ENCODE peak calls at places on chromosome 10, in ten cellular contexts. S is GM23248; B is Panc1; D is small intestine; J is adipocyte; M is adrenal gland; W is PC-9; O is mesendoderm; K is CD8-positive, alpha-beta memory T cell; Q is body of pancreas. R is an unnamed sample.
A peak's percentile ranks its signal among the peaks of the same experiment; 100 is the strongest.

GRCh38 chr10:72315611-72316385 is 38.9 kb downstream of the DNAJB12 start:
- DNase-seq in S (peak; percentile 89), B (no peak), D (peak; percentile 93), J (peak; percentile 70), M (peak; percentile 96), W (peak; percentile 94), O (no peak), K (no peak), Q (peak; percentile 96), R (peak; percentile 23)

GRCh38 chr10:14601872-14602725 is 172.6 kb downstream of the FAM107B start:
- DNase-seq in S (peak; percentile 88), B (no peak), D (peak; percentile 70), J (peak; percentile 88), M (peak; percentile 59), W (peak; percentile 92), O (peak; percentile 62), K (peak; percentile 82), Q (peak; percentile 61), R (no peak)

GRCh38 chr10:128009768-128010167 is 102.9 kb downstream of the PTPRE start:
- DNase-seq in S (peak; percentile 33), B (no peak), D (no peak), J (no peak), M (peak; percentile 77), W (no peak), O (no peak), K (no peak), Q (no peak), R (no peak)

GRCh38 chr10:52729259-52730104 is 43.1 kb downstream of the MBL2 start:
- DNase-seq in S (peak; percentile 74), B (peak; percentile 38), D (peak; percentile 26), J (peak; percentile 79), M (no peak), W (peak; percentile 47), O (peak; percentile 22), K (no peak), Q (no peak), R (peak; percentile 27)

GRCh38 chr10:4939224-4940072 is 23.8 kb upstream of the AKR1C1 start:
- DNase-seq in S (peak; percentile 63), B (no peak), D (no peak), J (no peak), M (no peak), W (peak; percentile 46), O (no peak), K (no peak), Q (no peak), R (no peak)

GRCh38 chr10:133158437-133158755 is 1.6 kb upstream of the KNDC1 start:
- DNase-seq in S (no peak), B (no peak), D (no peak), J (no peak), M (no peak), W (no peak), O (no peak), K (no peak), Q (no peak), R (peak; percentile 72)

GRCh38 chr10:113987805-113988204 is 55.9 kb upstream of the ADRB1 start:
- DNase-seq in S (peak; percentile 9), B (no peak), D (no peak), J (peak; percentile 45), M (peak; percentile 51), W (peak; percentile 55), O (peak; percentile 11), K (no peak), Q (no peak), R (no peak)

GRCh38 chr10:74032900-74033655 is 35.2 kb downstream of the VCL start:
- DNase-seq in S (no peak), B (no peak), D (no peak), J (no peak), M (no peak), W (no peak), O (no peak), K (no peak), Q (no peak), R (no peak)

GRCh38 chr10:29658984-29659769 is 24.4 kb upstream of the SVIL start:
- DNase-seq in S (peak; percentile 98), B (peak; percentile 94), D (peak; percentile 71), J (peak; percentile 96), M (peak; percentile 72), W (peak; percentile 97), O (peak; percentile 85), K (peak; percentile 83), Q (no peak), R (no peak)

GRCh38 chr10:132005147-132005546 is 23.4 kb upstream of the BNIP3 start:
- DNase-seq in S (no peak), B (no peak), D (no peak), J (no peak), M (no peak), W (no peak), O (no peak), K (no peak), Q (no peak), R (no peak)
- H3K36me3 ChIP-seq in S (no peaks in the 10 kb centered on the region), B (no peaks in the 10 kb centered on the region), D (no peaks in the 10 kb centered on the region), J (no peaks in the 10 kb centered on the region), M (no peaks in the 10 kb centered on the region), W (no peaks in the 10 kb centered on the region), O (no peaks in the 10 kb centered on the region), K (no peaks in the 10 kb centered on the region), Q (no peaks in the 10 kb centered on the region), R (no peaks in the 10 kb centered on the region)

DNA sequence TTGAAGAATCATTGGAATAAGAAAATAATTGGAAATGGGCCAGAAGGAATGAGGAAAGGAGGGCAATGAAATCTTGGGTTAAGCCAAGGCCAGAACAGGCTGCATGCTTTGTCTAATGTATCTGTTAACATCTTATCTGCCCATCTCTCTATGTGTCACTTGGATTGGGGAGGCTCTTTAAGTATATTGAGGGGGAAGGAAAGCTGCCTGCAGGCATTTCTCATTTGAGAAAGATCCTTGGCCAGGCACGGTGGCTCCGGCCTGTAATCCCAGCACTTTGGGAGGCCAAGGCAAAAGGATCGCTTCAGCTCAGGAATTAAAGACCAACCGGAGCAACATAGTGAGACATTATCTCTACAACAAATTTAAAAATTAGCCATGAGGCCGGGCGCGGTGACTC is 14.3 kb downstream of the PCBD1 start:
- DNase-seq in S (no peak), B (no peak), D (no peak), J (no peak), M (no peak), W (peak; percentile 64), O (no peak), K (no peak), Q (no peak), R (no peak)
- H3K36me3 ChIP-seq in S (peaks cover 33% of the 10 kb centered on the region), B (peaks cover 5% of the 10 kb centered on the region), D (peaks cover 15% of the 10 kb centered on the region), J (peaks cover 68% of the 10 kb centered on the region), M (no peaks in the 10 kb centered on the region), W (peaks cover 44% of the 10 kb centered on the region), O (peaks cover 7% of the 10 kb centered on the region), K (peaks cover 11% of the 10 kb centered on the region), Q (no peaks in the 10 kb centered on the region), R (peaks cover 23% of the 10 kb centered on the region)

DNA sequence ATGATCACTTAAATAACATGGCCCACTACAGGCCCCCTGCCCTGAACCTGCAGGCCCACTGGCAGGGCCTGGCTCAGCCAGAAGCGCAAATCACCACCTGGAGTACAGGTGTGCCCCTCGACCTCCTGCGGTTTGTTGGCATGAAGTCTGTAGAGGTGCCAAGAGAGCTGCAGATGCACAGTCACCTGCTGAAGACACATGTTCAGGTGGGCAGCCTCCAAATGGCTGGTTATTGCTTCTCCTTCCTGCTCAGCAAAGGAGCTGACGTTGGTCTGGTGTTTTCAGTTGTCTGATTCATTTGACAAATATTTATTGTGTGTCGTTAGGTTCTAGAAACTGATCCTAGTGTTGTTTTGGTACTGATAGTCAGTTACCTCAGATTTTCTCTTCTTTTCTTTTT is 29.0 kb downstream of the DHTKD1 start:
- DNase-seq in S (no peak), B (no peak), D (peak; percentile 24), J (no peak), M (no peak), W (no peak), O (no peak), K (no peak), Q (no peak), R (no peak)
- H3K36me3 ChIP-seq in S (peaks cover 17% of the 10 kb centered on the region), B (no peaks in the 10 kb centered on the region), D (peaks cover 5% of the 10 kb centered on the region), J (peaks cover 49% of the 10 kb centered on the region), M (no peaks in the 10 kb centered on the region), W (no peaks in the 10 kb centered on the region), O (peaks cover 4% of the 10 kb centered on the region), K (peaks cover 11% of the 10 kb centered on the region), Q (no peaks in the 10 kb centered on the region), R (peaks cover 34% of the 10 kb centered on the region)

DNA sequence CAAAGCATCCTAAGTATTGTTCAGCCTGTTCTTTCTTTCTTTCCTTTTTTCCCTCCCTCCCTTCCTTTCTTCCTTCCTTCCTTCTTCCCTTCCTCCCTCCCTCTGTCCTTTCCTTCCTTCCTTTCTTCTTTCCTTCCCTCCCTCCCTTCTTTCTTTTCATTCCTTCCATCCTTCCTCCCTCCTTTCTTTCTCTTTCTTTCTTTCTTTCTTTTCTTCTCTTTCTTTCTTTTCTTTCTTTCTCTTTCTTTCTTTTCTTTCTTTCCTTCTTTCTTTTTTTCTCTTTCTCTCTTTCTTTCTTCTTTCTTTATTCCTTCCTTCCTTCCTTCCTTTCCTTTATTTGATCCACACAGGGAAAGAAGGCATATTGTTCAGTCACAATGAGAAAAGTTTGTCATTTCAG is 21.2 kb downstream of the PNLIP start:
- DNase-seq in S (no peak), B (no peak), D (no peak), J (no peak), M (no peak), W (no peak), O (no peak), K (no peak), Q (no peak), R (no peak)
- H3K36me3 ChIP-seq in S (no peaks in the 10 kb centered on the region), B (no peaks in the 10 kb centered on the region), D (no peaks in the 10 kb centered on the region), J (no peaks in the 10 kb centered on the region), M (no peaks in the 10 kb centered on the region), W (no peaks in the 10 kb centered on the region), O (no peaks in the 10 kb centered on the region), K (no peaks in the 10 kb centered on the region), Q (no peaks in the 10 kb centered on the region), R (no peaks in the 10 kb centered on the region)